ENCODE peak calls at places on chromosome 15, in seven cellular contexts. O is K562, A is HCT116, B is H1, X is GM12878, S is SK-N-SH, C is HepG2. P is an unnamed sample.

GRCh38 chr15:56871180-56871579 is 47.3 kb upstream of the TCF12 start:
- DNase-seq in O (no peak), A (peak), B (no peak), X (no peak), S (no peak), C (peak), P (no peak)

GRCh38 chr15:67941643-67942315 is 101.9 kb upstream of the RNU6-1 start:
- DNase-seq in O (no peak), A (no peak), B (no peak), X (no peak), S (no peak), C (peak), P (peak)

GRCh38 chr15:57306305-57306943 is 69.9 kb upstream of the CGNL1 start:
- DNase-seq in O (peak), A (peak), B (peak), X (no peak), S (peak), C (peak), P (peak)

GRCh38 chr15:73922186-73923151 is 3.8 kb upstream of the LOXL1 start:
- DNase-seq in O (no peak), A (no peak), B (peak), X (no peak), S (no peak), C (no peak), P (no peak)

GRCh38 chr15:62403164-62403809 is 238.2 kb upstream of the C2CD4B start:
- DNase-seq in O (no peak), A (no peak), B (no peak), X (no peak), S (no peak), C (no peak), P (peak)

GRCh38 chr15:40338921-40339620 is 1.7 kb downstream of the CCDC9B start:
- DNase-seq in O (no peak), A (peak), B (no peak), X (no peak), S (no peak), C (peak), P (no peak)

GRCh38 chr15:74228723-74229081 is 7.4 kb upstream of the CCDC33 start:
- DNase-seq in O (no peak), A (no peak), B (no peak), X (no peak), S (peak), C (no peak), P (no peak)

GRCh38 chr15:36632196-36632595 is 52.8 kb downstream of the CDIN1 start:
- DNase-seq in O (no peak), A (peak), B (no peak), X (no peak), S (no peak), C (no peak), P (no peak)

GRCh38 chr15:73844356-73844755 is 29.0 kb upstream of the TBC1D21 start:
- DNase-seq in O (no peak), A (no peak), B (no peak), X (no peak), S (no peak), C (no peak), P (no peak)

DNA sequence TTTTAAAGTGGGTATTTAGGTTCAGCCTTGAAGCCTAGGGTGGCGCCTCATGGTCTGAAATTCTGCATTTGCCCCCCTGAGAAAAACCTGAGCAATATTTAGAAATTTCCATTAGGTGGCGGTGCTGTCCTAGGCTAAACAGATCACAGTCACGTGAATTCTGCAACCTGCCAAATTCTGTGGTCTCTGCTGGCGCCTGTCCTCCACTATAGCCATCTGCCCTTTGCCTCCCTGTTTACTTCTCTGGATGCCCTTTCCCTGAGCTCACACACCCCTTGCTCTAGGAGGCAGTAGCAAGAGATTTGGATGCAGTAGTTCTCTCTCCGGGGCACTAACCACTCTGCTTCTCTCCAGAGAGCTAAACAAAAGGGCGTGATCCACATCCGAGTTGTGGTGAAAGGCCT is 9.1 kb downstream of the MRPS11 start:
- DNase-seq in O (peak), A (peak), B (no peak), X (no peak), S (peak), C (peak), P (peak)
- TF ChIP-seq JUND in O (no peak), A (no peak), B (no peak), X (no peak), S (no peak), C (no peak), P (no peak)

GRCh38 chr15:98433302-98433701 is 215.0 kb upstream of the IGF1R start:
- DNase-seq in O (no peak), A (no peak), B (no peak), X (no peak), S (no peak), C (no peak), P (no peak)

GRCh38 chr15:98433856-98434255 is 214.5 kb upstream of the IGF1R start:
- DNase-seq in O (no peak), A (no peak), B (no peak), X (no peak), S (no peak), C (no peak), P (no peak)

GRCh38 chr15:98431171-98431570 is 217.2 kb upstream of the IGF1R start:
- DNase-seq in O (no peak), A (no peak), B (no peak), X (no peak), S (no peak), C (no peak), P (no peak)

GRCh38 chr15:98425173-98425572 is 223.2 kb upstream of the IGF1R start:
- DNase-seq in O (no peak), A (no peak), B (no peak), X (no peak), S (no peak), C (no peak), P (no peak)

DNA sequence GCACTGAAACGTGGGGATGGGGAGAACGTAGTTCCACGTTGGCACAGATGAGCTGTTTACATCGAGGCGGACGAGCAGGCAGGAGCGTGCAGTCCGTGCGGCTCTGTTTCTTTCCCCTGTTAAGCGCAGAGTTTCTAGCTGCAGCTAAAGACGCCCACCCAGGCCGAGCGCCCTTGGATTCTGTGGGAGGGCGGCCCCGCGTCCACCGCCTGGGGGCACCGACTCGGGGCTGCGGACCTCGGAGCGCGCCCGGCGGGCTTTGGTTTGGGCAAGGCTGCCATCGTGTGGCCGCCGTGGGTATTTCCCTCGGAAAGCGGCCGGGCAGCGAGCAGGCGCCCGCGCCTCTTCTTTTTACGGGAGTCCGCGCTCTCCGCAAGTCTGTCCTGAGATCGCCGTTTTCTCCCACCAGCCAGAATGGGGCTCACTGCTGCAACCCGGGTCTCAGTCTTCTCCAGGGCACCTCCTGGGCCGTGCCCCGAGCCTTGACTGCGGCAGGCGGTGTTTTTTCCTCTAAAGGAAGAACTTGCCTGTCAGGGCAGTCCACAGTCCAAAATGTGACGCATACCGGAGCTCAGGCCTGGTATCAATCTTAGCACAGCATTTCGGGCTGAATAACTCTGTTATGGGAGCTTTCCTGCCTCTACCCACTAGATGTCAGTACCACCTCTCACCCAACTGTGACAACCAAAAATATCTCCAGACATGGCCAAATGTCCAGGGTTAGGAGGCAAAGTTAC is 219.9 kb upstream of the IGF1R start:
- DNase-seq in O (peak), A (peak), B (peak), X (no peak), S (peak), C (peak), P (peak)
- TF ChIP-seq JUND in O (no peak), A (no peak), B (no peak), X (no peak), S (no peak), C (no peak), P (no peak)

GRCh38 chr15:80693682-80694623 is 1.2 kb upstream of the ABHD17C start:
- DNase-seq in O (no peak), A (no peak), B (no peak), X (no peak), S (no peak), C (no peak), P (no peak)

GRCh38 chr15:80697316-80697715 is 2.2 kb downstream of the ABHD17C start:
- DNase-seq in O (no peak), A (no peak), B (no peak), X (no peak), S (no peak), C (no peak), P (no peak)

GRCh38 chr15:80695911-80696651 is 971 bp downstream of the ABHD17C start:
- DNase-seq in O (no peak), A (no peak), B (peak), X (no peak), S (peak), C (peak), P (peak)

GRCh38 chr15:80695099-80695910 is at the start of gene ABHD17C:
- DNase-seq in O (peak), A (no peak), B (peak), X (no peak), S (peak), C (peak), P (peak)

GRCh38 chr15:80694624-80695098 is 449 bp upstream of the ABHD17C start:
- DNase-seq in O (peak), A (no peak), B (peak), X (no peak), S (no peak), C (no peak), P (no peak)
- TF ChIP-seq JUND in O (no peak), A (no peak), B (no peak), X (no peak), S (no peak), C (no peak), P (no peak)

DNA sequence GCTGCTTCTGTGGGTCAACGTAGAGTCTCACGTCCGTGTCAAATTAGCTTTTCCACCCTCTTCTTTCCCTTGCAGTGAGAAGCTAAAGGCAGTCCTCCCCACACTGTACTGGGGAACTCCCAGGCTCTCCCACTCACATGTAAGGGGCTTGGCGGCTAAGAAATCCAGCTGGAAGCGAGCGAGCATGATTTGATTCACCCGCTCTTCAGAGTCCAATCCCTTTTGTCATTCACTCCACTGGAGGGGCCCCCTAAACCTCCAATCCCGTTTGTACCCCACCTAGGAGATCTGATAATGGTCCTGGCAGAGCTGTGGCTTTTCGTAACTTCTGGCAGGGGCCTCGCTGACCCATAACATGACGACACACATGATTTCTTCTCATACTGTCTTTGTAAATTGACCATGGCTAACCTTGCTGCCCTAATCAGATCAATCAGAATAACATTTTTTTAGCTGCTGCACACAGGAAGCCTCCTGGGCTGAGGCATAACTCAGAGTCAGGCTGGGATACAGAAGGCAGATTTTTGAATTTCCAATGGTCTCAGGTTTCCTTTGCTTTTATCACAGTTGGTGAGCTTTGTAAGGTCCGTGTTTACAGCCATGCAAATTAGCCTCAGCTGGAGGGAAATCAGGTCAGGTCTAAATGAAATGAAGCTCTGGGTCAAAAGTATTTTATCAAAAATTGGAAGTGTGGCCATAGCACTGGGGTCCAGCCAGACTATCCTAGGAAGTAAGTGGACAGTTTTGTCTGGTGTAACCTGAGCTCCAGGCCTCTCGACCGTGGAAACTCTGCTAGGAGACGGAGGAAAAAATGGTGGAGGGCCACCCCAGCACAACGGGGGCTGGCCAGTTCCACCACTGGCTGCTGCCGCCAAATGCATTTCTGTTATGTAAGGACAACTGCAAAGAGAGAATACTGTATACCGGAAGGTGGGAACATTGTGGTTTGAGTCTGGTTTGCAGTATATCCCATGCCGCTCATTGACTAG is 235.4 kb downstream of the GREM1 start:
- DNase-seq in O (no peak), A (no peak), B (peak), X (no peak), S (no peak), C (no peak), P (no peak)
- TF ChIP-seq JUND in O (no peak), A (no peak), B (no peak), X (no peak), S (no peak), C (no peak), P (no peak)

DNA sequence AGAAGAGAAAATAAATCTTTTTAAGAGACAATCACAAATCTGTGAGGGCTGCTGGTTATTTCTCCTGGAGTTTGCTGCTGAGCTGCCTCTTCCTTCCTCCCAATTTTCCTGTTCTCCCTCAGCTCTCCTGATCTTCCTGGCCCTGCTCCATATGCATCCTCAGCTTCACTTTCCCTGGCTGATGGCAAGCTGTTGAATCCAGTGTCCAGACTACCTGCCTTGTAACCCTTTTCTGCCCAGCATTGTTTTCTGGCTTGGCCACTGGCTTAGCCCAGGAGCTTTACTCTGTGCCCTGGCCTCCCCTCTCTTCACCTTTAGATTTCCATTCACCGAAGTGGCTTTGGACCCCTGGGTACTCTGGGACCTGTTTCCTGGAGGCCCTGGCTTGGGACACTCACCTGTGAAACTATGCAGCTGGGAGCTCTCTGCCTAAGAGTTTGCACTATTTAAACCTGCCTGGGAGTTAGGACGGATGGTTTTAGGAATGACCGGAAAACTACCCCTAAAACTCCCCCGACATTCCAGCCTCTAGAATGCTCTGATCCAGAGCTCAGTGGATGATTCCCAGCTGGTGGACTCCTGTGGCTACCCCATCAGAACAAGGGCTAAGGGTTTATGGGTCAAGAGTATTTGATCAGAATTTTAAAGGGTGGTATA is 90.0 kb downstream of the RBPMS2 start:
- DNase-seq in O (no peak), A (no peak), B (no peak), X (no peak), S (no peak), C (no peak), P (no peak)
- TF ChIP-seq JUND in O (no peak), A (no peak), B (no peak), X (no peak), S (no peak), C (no peak), P (no peak)

GRCh38 chr15:100295939-100296338 is 45.8 kb downstream of the ADAMTS17 start:
- DNase-seq in O (no peak), A (no peak), B (no peak), X (no peak), S (no peak), C (no peak), P (no peak)

GRCh38 chr15:100285641-100286295 is 56.0 kb downstream of the ADAMTS17 start:
- DNase-seq in O (no peak), A (no peak), B (no peak), X (no peak), S (no peak), C (no peak), P (no peak)

GRCh38 chr15:100292010-100292409 is 49.8 kb downstream of the ADAMTS17 start:
- DNase-seq in O (no peak), A (no peak), B (no peak), X (no peak), S (no peak), C (no peak), P (no peak)

DNA sequence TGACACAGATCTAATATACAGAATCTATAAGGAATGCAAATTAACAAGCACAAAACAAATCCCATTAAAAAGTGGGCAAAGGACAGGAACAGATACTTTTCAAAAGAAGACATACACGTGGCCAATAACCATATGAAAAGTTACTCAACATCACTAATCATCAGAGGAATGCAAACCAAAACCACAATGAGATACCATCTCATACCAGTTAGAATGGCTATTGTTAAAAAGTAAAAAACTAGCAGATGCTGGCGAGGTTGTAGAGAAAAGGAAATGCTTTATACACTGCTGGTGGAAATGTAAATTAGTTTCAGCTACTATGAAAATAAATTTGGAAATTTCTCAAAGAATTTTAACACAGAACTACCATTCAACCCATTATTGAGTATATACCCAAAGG is 50.7 kb downstream of the ADAMTS17 start:
- DNase-seq in O (no peak), A (no peak), B (no peak), X (no peak), S (no peak), C (no peak), P (no peak)
- TF ChIP-seq JUND in O (no peak), A (no peak), B (no peak), X (no peak), S (no peak), C (no peak), P (no peak)

GRCh38 chr15:77515613-77516012 is 94.9 kb downstream of the HMG20A start:
- DNase-seq in O (no peak), A (no peak), B (no peak), X (no peak), S (no peak), C (no peak), P (no peak)

GRCh38 chr15:77517579-77517978 is 96.9 kb downstream of the HMG20A start:
- DNase-seq in O (no peak), A (no peak), B (no peak), X (no peak), S (no peak), C (no peak), P (no peak)

GRCh38 chr15:77516786-77517185 is 96.1 kb downstream of the HMG20A start:
- DNase-seq in O (no peak), A (no peak), B (no peak), X (no peak), S (no peak), C (no peak), P (no peak)

GRCh38 chr15:77514635-77515421 is 94.1 kb downstream of the HMG20A start:
- DNase-seq in O (no peak), A (no peak), B (no peak), X (no peak), S (no peak), C (no peak), P (no peak)

DNA sequence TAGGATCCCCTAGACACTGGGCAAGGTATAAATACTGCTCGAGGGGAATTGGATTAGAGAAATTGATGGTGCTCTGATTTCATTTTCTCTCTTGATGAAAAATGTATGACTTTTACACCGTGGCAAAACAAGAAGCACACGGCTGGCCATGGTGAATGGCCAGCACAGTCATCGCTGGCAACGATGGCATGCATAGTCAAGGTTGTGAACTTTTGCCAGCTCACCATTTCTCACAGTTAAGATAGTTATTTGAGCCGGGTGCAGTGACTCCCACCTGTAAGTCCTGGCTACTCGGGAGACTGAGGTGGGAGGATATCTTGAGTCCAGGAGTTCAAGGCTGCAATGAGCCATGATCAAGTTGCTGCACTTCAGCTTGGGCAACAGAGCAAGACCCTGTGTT is 95.4 kb downstream of the HMG20A start:
- DNase-seq in O (no peak), A (no peak), B (no peak), X (no peak), S (no peak), C (no peak), P (no peak)
- TF ChIP-seq JUND in O (no peak), A (no peak), B (no peak), X (no peak), S (no peak), C (no peak), P (no peak)

GRCh38 chr15:31130576-31131237 is 29.2 kb upstream of the TRPM1 start:
- DNase-seq in O (no peak), A (no peak), B (no peak), X (no peak), S (no peak), C (no peak), P (no peak)

GRCh38 chr15:31128477-31128876 is 27.0 kb upstream of the TRPM1 start:
- DNase-seq in O (no peak), A (no peak), B (no peak), X (no peak), S (no peak), C (no peak), P (no peak)

GRCh38 chr15:31129769-31130303 is 28.3 kb upstream of the TRPM1 start:
- DNase-seq in O (no peak), A (no peak), B (no peak), X (no peak), S (no peak), C (no peak), P (no peak)

GRCh38 chr15:31127596-31128261 is 26.2 kb upstream of the TRPM1 start:
- DNase-seq in O (no peak), A (no peak), B (no peak), X (no peak), S (no peak), C (no peak), P (no peak)

GRCh38 chr15:31128919-31129768 is 27.6 kb upstream of the TRPM1 start:
- DNase-seq in O (peak), A (no peak), B (peak), X (no peak), S (peak), C (peak), P (peak)
- TF ChIP-seq JUND in O (no peak), A (no peak), B (no peak), X (no peak), S (no peak), C (no peak), P (no peak)